ENCODE peak calls at places on chromosomes 7 and 10, in ten cellular contexts. B is CD4-positive, alpha-beta T cell; V is GM23338; I is activated naive CD4-positive, alpha-beta T cell treated with anti-CD3 and anti-CD28 coated beads, Interleukin-2, amount 50 U/mL, for 72 hours; H is adipocyte; R is heart left ventricle; P is effector memory CD8-positive, alpha-beta T cell; F is AG09309; C is NCI-H1092; O is stimulated activated naive CD8-positive, alpha-beta T cell treated with anti-CD3 and anti-CD28 coated beads, Interleukin-15, Interleukin-2, amounts not matched to agents 100 U/mL and 50 U/mL, for 24 hours. S is an unnamed sample.

GRCh38 chr10:100894033-100894432 is 18.7 kb upstream of the SLF2 start:
- DNase-seq in F (no peak), R (no peak), P (no peak), V (no peak), C (no peak), H (no peak), I (no peak), O (no peak), B (no peak), S (no peak)

GRCh38 chr7:151550601-151551286 is 31.0 kb upstream of the RHEB start:
- DNase-seq in R (no peak), I (no peak), F (no peak), P (no peak), O (no peak), B (no peak), H (no peak), C (no peak), V (no peak), S (peak)

GRCh38 chr10:117663750-117664149 is 121.2 kb downstream of the EMX2 start:
- DNase-seq in R (no peak), O (no peak), B (no peak), F (peak), H (peak), C (no peak), V (no peak), I (peak), P (no peak), S (peak)

GRCh38 chr7:122577449-122578003 is 121.4 kb downstream of the RNF133 start:
- DNase-seq in R (no peak), P (no peak), B (no peak), H (no peak), O (no peak), F (no peak), I (no peak), V (no peak), C (no peak), S (no peak)

GRCh38 chr10:96651998-96652431 is 65.2 kb upstream of the TM9SF3 start:
- DNase-seq in H (no peak), B (no peak), P (peak), R (peak), V (no peak), F (no peak), C (no peak), I (no peak), O (peak), S (no peak)

GRCh38 chr7:20745716-20746115 is 41.0 kb downstream of the SP8 start:
- DNase-seq in H (no peak), O (no peak), R (no peak), P (no peak), V (peak), B (no peak), F (no peak), C (no peak), I (no peak), S (no peak)

GRCh38 chr7:100951172-100951571 is 1.8 kb downstream of the MUC3A start:
- DNase-seq in V (peak), O (no peak), P (no peak), C (no peak), I (no peak), R (no peak), B (no peak), H (no peak), F (no peak), S (no peak)

GRCh38 chr10:11551104-11551503 is 60.3 kb downstream of the USP6NL start:
- DNase-seq in R (no peak), V (no peak), H (no peak), F (no peak), C (no peak), B (no peak), P (no peak), O (no peak), I (no peak), S (no peak)

GRCh38 chr7:77157446-77157845 is 35.0 kb downstream of the CCDC146 start:
- DNase-seq in C (no peak), R (no peak), P (no peak), O (peak), V (no peak), H (peak), F (no peak), B (no peak), I (no peak), S (no peak)

GRCh38 chr10:91551856-91552255 is 81.0 kb downstream of the PPP1R3C start:
- DNase-seq in V (peak), I (no peak), R (peak), B (no peak), H (peak), P (no peak), F (peak), C (peak), O (peak), S (peak)

GRCh38 chr7:151844080-151844827 is 32.7 kb downstream of the PRKAG2 start:
- DNase-seq in P (no peak), C (no peak), R (no peak), H (peak), I (no peak), B (no peak), F (peak), V (no peak), O (no peak), S (peak)

GRCh38 chr10:613217-613616 is 76.3 kb downstream of the DIP2C start:
- DNase-seq in P (no peak), H (no peak), B (no peak), V (peak), R (peak), F (no peak), I (no peak), C (no peak), O (no peak), S (no peak)

GRCh38 chr10:87534173-87534858 is 29.6 kb downstream of the MINPP1 start:
- DNase-seq in C (no peak), F (no peak), B (no peak), O (no peak), V (no peak), I (no peak), P (no peak), R (no peak), H (no peak), S (no peak)

GRCh38 chr10:132518572-132519381 is 18.8 kb upstream of the INPP5A start:
- DNase-seq in I (no peak), R (peak), B (no peak), V (peak), P (no peak), F (no peak), C (no peak), O (no peak), H (no peak), S (no peak)

GRCh38 chr7:76328390-76328789 is 25.9 kb downstream of the HSPB1 start:
- DNase-seq in R (no peak), F (no peak), O (no peak), V (no peak), P (no peak), C (no peak), I (no peak), B (no peak), H (no peak), S (no peak)

GRCh38 chr7:134547738-134548054 is 1.2 kb upstream of the AKR1B15 start:
- DNase-seq in P (no peak), H (peak), B (no peak), V (no peak), O (peak), I (no peak), C (no peak), R (peak), F (peak), S (no peak)

GRCh38 chr10:60846173-60846572 is 67.9 kb downstream of the CDK1 start:
- DNase-seq in I (no peak), H (peak), V (peak), P (no peak), C (no peak), O (no peak), B (no peak), F (no peak), R (no peak), S (no peak)

GRCh38 chr10:119199231-119199992 is 8.0 kb upstream of the GRK5 start:
- DNase-seq in V (peak), O (peak), H (peak), B (peak), P (no peak), R (peak), C (peak), I (peak), F (no peak), S (no peak)

GRCh38 chr10:43035785-43036184 is 41.1 kb upstream of the RET start:
- DNase-seq in V (no peak), F (no peak), R (no peak), O (no peak), H (no peak), B (no peak), P (no peak), I (no peak), C (no peak), S (no peak)

GRCh38 chr10:15455456-15455855 is 84.4 kb upstream of the FAM171A1 start:
- DNase-seq in R (no peak), O (no peak), B (no peak), P (no peak), F (no peak), C (no peak), H (no peak), I (no peak), V (no peak), S (no peak)

GRCh38 chr10:122213766-122214165 is 57.3 kb upstream of the BTBD16 start:
- DNase-seq in O (no peak), F (no peak), B (no peak), I (no peak), V (no peak), P (no peak), H (no peak), R (no peak), C (no peak), S (no peak)

GRCh38 chr7:149237502-149237901 is 1.9 kb upstream of the ZNF212 start:
- DNase-seq in V (no peak), H (no peak), B (no peak), O (no peak), R (no peak), I (no peak), C (no peak), P (no peak), F (no peak), S (no peak)

GRCh38 chr10:64271983-64272382 is 750.8 kb downstream of the REEP3 start:
- DNase-seq in H (peak), I (no peak), B (no peak), C (no peak), V (peak), F (no peak), O (no peak), R (no peak), P (no peak), S (no peak)

GRCh38 chr7:128231677-128232076 is 9.4 kb upstream of the LEP start:
- DNase-seq in P (no peak), F (no peak), B (no peak), C (no peak), R (no peak), I (no peak), V (no peak), H (no peak), O (no peak), S (no peak)

GRCh38 chr10:14244147-14244546 is 86.6 kb downstream of the FRMD4A start:
- DNase-seq in P (no peak), I (no peak), F (no peak), O (no peak), H (no peak), C (no peak), B (no peak), R (no peak), V (peak), S (no peak)

GRCh38 chr7:141617280-141617679 is 66.1 kb downstream of the AGK start:
- DNase-seq in H (peak), C (no peak), B (no peak), R (no peak), F (peak), I (no peak), P (no peak), V (no peak), O (no peak), S (no peak)

GRCh38 chr10:70191906-70192305 is 21.6 kb upstream of the SAR1A start:
- DNase-seq in I (no peak), F (peak), H (peak), R (no peak), C (no peak), B (no peak), P (no peak), V (no peak), O (no peak), S (peak)

GRCh38 chr10:101694056-101694673 is 805 bp downstream of the FBXW4 start:
- DNase-seq in H (peak), C (peak), R (peak), P (peak), B (peak), O (peak), V (peak), F (no peak), I (peak), S (no peak)

GRCh38 chr10:33116293-33116697 is 158.3 kb upstream of the ITGB1 start:
- DNase-seq in P (no peak), V (peak), R (peak), O (peak), F (no peak), I (no peak), H (peak), C (peak), B (no peak), S (no peak)

GRCh38 chr7:36279251-36279925 is 110.3 kb upstream of the ANLN start:
- DNase-seq in H (peak), I (no peak), B (no peak), V (no peak), C (no peak), R (no peak), F (no peak), P (no peak), O (no peak), S (no peak)

GRCh38 chr10:24331457-24331856 is 122.5 kb downstream of the KIAA1217 start:
- DNase-seq in H (peak), F (no peak), C (no peak), V (peak), O (no peak), R (peak), I (no peak), P (no peak), B (no peak), S (no peak)

GRCh38 chr10:6995846-6996245 is 415.0 kb downstream of the SFMBT2 start:
- DNase-seq in F (no peak), O (no peak), R (no peak), B (no peak), I (no peak), P (no peak), H (peak), C (no peak), V (no peak), S (no peak)

GRCh38 chr7:964401-965231 is 10.1 kb upstream of the ADAP1 start:
- DNase-seq in V (peak), O (no peak), I (no peak), F (peak), H (peak), C (no peak), R (peak), P (no peak), B (no peak), S (no peak)

S was measured in retinal pigment epithelial cell.